ENCODE peak calls at places on chromosomes 6 and 20, in four cellular contexts. F, P, A and E are unnamed samples.

GRCh38 chr20:23120261-23120660 is 34.1 kb upstream of the CD93 start:
- DNase-seq in P (no peak), A (no peak), F (peak), E (no peak)

GRCh38 chr6:148761532-148761951 is 14.7 kb downstream of the UST start:
- DNase-seq in F (no peak), A (no peak), P (peak), E (no peak)

GRCh38 chr6:11160199-11160598 is 48.7 kb upstream of the ERVFRD-1 start:
- DNase-seq in F (no peak), A (no peak), P (no peak), E (no peak)

GRCh38 chr6:113994934-113995342 is 24.0 kb upstream of the HDAC2 start:
- DNase-seq in P (peak), A (no peak), F (no peak), E (peak)

GRCh38 chr6:13630499-13630898 is 15.4 kb downstream of the NOL7 start:
- DNase-seq in A (no peak), F (no peak), P (no peak), E (no peak)

GRCh38 chr6:119227377-119227776 is 122.2 kb downstream of the MAN1A1 start:
- DNase-seq in P (no peak), A (no peak), F (no peak), E (no peak)

GRCh38 chr20:21074605-21075336 is 31.4 kb downstream of the LINC00237 start:
- DNase-seq in A (no peak), P (no peak), F (no peak), E (no peak)

GRCh38 chr20:22984611-22985010 is 50.5 kb upstream of the SSTR4 start:
- DNase-seq in F (no peak), A (no peak), P (peak), E (no peak)

GRCh38 chr6:70289299-70289698 is 13.6 kb downstream of the COL9A1 start:
- DNase-seq in P (no peak), F (no peak), A (no peak), E (peak)

GRCh38 chr6:150541587-150541986 is 58.1 kb upstream of the PLEKHG1 start:
- DNase-seq in P (no peak), A (no peak), F (no peak), E (no peak)

GRCh38 chr6:22409487-22409886 is 112.7 kb upstream of the PRL start:
- DNase-seq in F (no peak), P (no peak), A (no peak), E (no peak)

GRCh38 chr6:41581381-41581991 is 35.3 kb downstream of the FOXP4 start:
- DNase-seq in F (no peak), A (no peak), P (peak), E (no peak)

GRCh38 chr20:642398-643174 is 10.4 kb downstream of the SRXN1 start:
- DNase-seq in P (no peak), F (no peak), A (no peak), E (peak)

GRCh38 chr6:130187335-130188206 is 35.2 kb downstream of the SAMD3 start:
- DNase-seq in P (no peak), F (no peak), A (no peak), E (no peak)

GRCh38 chr6:166494757-166495486 is 91.6 kb downstream of the RAMACL start:
- DNase-seq in P (no peak), A (no peak), F (no peak), E (no peak)

GRCh38 chr6:159156089-159156488 is 13.1 kb upstream of the FNDC1 start:
- DNase-seq in P (no peak), A (no peak), F (no peak), E (no peak)

GRCh38 chr6:152295346-152295745 is 341.8 kb downstream of the SYNE1 start:
- DNase-seq in F (no peak), P (no peak), A (no peak), E (no peak)

GRCh38 chr6:136793348-136793747 is 1.1 kb upstream of the MAP3K5 start:
- DNase-seq in A (no peak), F (no peak), P (no peak), E (no peak)

GRCh38 chr20:19851863-19852262 is 93.8 kb downstream of the RIN2 start:
- DNase-seq in A (no peak), P (no peak), F (no peak), E (no peak)

GRCh38 chr6:139308936-139309603 is 17.3 kb upstream of the TXLNB start:
- DNase-seq in F (no peak), P (peak), A (no peak), E (no peak)

GRCh38 chr20:8855315-8855714 is 213.6 kb upstream of the PLCB4 start:
- DNase-seq in A (no peak), P (no peak), F (no peak), E (no peak)

GRCh38 chr20:8851446-8851845 is 217.4 kb upstream of the PLCB4 start:
- DNase-seq in P (no peak), A (no peak), F (no peak), E (no peak)

GRCh38 chr20:8856668-8857067 is 212.2 kb upstream of the PLCB4 start:
- DNase-seq in A (no peak), F (no peak), P (no peak), E (no peak)

GRCh38 chr20:8854566-8854965 is 214.3 kb upstream of the PLCB4 start:
- DNase-seq in A (no peak), P (no peak), F (no peak), E (peak)

GRCh38 chr20:8853805-8854338 is 215.0 kb upstream of the PLCB4 start:
- DNase-seq in F (no peak), P (peak), A (peak), E (peak)
- TF ChIP-seq POLR2AphosphoS5 in F (no peak), P (no peak), A (no peak), E (no peak)

GRCh38 chr20:37198962-37199660 is 19.8 kb upstream of the MROH8 start:
- DNase-seq in P (no peak), F (no peak), A (no peak), E (no peak)
- TF ChIP-seq POLR2AphosphoS5 in P (no peak), F (no peak), A (no peak), E (no peak)

GRCh38 chr20:59744756-59745155 is 140.4 kb downstream of the PHACTR3 start:
- DNase-seq in P (no peak), A (no peak), F (no peak), E (no peak)
- TF ChIP-seq POLR2AphosphoS5 in P (no peak), A (no peak), F (no peak), E (no peak)

GRCh38 chr20:33093582-33093981 is 14.1 kb downstream of the BPIFB4 start:
- DNase-seq in P (no peak), F (no peak), A (no peak), E (no peak)
- TF ChIP-seq POLR2AphosphoS5 in P (no peak), F (no peak), A (no peak), E (no peak)

DNA sequence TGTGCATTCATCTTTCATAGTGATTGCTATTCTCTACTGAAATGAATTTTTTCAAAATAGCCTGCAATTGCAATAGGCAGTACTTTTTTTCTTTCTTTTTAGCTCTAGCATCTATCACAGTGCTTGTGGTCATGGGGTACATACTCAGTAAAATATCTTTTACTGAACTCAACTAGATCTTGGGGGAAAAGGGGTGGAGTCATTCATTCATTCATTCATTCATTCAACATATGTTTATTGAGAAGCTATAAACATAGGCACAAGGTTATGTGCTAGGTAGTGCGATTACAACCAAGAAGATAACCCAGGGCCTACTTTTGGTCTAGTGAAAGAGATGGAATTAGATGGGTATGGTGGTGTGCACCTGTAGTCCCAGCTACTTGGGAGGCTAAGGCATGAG is 1.4 kb upstream of the CDKAL1 start:
- DNase-seq in F (no peak), P (no peak), A (no peak), E (no peak)
- TF ChIP-seq POLR2AphosphoS5 in F (no peak), P (no peak), A (no peak), E (no peak)

GRCh38 chr6:26123675-26124549 is 36.7 kb downstream of the HFE start:
- DNase-seq in A (peak), F (peak), P (peak), E (peak)
- TF ChIP-seq POLR2AphosphoS5 in A (peak), F (peak), P (peak), E (peak)

DNA sequence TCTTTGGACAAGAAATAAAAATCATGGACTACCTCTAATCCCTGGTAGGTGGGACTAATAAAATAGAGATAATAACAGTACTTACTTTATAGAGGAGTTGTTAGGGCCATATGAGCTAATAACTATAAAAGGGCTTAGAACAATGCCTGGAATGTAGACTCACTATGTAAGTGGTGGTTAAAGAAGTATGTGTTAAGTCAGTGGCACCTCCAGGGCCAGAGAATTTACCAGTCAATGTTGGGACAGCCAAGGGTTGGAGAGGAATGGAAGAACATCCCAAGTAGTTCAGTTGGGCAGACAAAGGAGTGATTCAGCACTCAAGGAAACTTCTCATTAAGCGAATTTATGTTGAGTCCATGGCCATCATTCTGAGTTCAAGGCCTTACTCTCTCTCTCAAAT is 116.8 kb downstream of the OTOR start:
- DNase-seq in A (no peak), P (no peak), F (no peak), E (no peak)
- TF ChIP-seq POLR2AphosphoS5 in A (no peak), P (no peak), F (no peak), E (no peak)

GRCh38 chr6:3744211-3744900 is 7.2 kb downstream of the PXDC1 start:
- DNase-seq in A (no peak), F (peak), P (no peak), E (no peak)
- TF ChIP-seq POLR2AphosphoS5 in A (no peak), F (no peak), P (no peak), E (no peak)

GRCh38 chr6:36028887-36029324 is 1.3 kb downstream of the MAPK14 start:
- DNase-seq in P (peak), A (no peak), F (peak), E (peak)
- TF ChIP-seq POLR2AphosphoS5 in P (peak), A (no peak), F (no peak), E (no peak)

DNA sequence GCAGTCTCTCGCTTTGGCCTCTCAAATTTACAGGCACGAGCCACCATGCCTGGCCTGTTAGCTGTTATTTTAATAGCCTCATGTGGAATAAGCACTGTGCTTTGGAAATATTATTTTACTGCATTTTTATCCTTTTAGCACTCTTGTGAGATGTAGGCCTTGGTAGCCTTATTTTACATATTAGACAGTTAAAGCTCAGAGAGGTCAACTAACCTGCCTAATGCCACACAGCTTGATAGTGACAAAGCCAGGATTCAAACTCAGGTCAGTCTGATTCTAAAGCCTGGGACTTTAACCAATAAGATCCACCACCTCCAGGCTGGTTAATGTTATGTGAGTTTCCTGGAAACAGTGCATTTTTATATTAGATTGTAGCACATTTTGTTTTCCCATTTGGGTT is 9.5 kb downstream of the TNFAIP3 start:
- DNase-seq in P (no peak), F (no peak), A (no peak), E (no peak)
- TF ChIP-seq POLR2AphosphoS5 in P (no peak), F (no peak), A (no peak), E (no peak)